ENCODE peak calls at places on chromosomes 13 and 19, in seven cellular contexts. One of them, this sample, is unnamed.

GRCh38 chr19:42250666-42251531 is 4.0 kb downstream of the ERF start:
- DNase-seq in astrocyte: no peak
- DNase-seq in mammary epithelial cell: no peak
- DNase-seq in neuronal stem cell: no peak
- DNase-seq in MM.1S: peak; percentile 4
- DNase-seq in fibroblast of lung: peak; percentile 60
- DNase-seq in neural progenitor cell: no peak
- DNase-seq in this sample: peak; percentile 81

GRCh38 chr19:12833747-12834417 is 497 bp downstream of the RTBDN start:
- DNase-seq in mammary epithelial cell: no peak
- DNase-seq in neuronal stem cell: no peak
- DNase-seq in neural progenitor cell: peak; percentile 81
- DNase-seq in astrocyte: no peak
- DNase-seq in MM.1S: peak; percentile 24
- DNase-seq in fibroblast of lung: no peak
- DNase-seq in this sample: no peak

GRCh38 chr13:30409911-30410704 is 12.2 kb upstream of the UBE2L5 start:
- DNase-seq in mammary epithelial cell: peak; percentile 46
- DNase-seq in neuronal stem cell: no peak
- DNase-seq in fibroblast of lung: peak; percentile 48
- DNase-seq in astrocyte: peak; percentile 80
- DNase-seq in MM.1S: no peak
- DNase-seq in neural progenitor cell: no peak
- DNase-seq in this sample: no peak

GRCh38 chr19:7751157-7751783 is 3.9 kb upstream of the CD209 start:
- DNase-seq in fibroblast of lung: no peak
- DNase-seq in mammary epithelial cell: peak; percentile 57
- DNase-seq in astrocyte: no peak
- DNase-seq in neural progenitor cell: no peak
- DNase-seq in neuronal stem cell: no peak
- DNase-seq in MM.1S: no peak
- DNase-seq in this sample: no peak

GRCh38 chr13:74009100-74009668 is 125.0 kb downstream of the KLF12 start:
- DNase-seq in MM.1S: no peak
- DNase-seq in mammary epithelial cell: no peak
- DNase-seq in neuronal stem cell: no peak
- DNase-seq in fibroblast of lung: no peak
- DNase-seq in astrocyte: no peak
- DNase-seq in neural progenitor cell: no peak
- DNase-seq in this sample: no peak

GRCh38 chr13:33676045-33676699 is 141.8 kb upstream of the RFC3 start:
- DNase-seq in MM.1S: no peak
- DNase-seq in fibroblast of lung: peak; percentile 6
- DNase-seq in neuronal stem cell: no peak
- DNase-seq in mammary epithelial cell: no peak
- DNase-seq in neural progenitor cell: no peak
- DNase-seq in astrocyte: no peak
- DNase-seq in this sample: no peak

GRCh38 chr19:33868076-33868735 is 71.5 kb downstream of the KCTD15 start:
- DNase-seq in fibroblast of lung: peak; percentile 6
- DNase-seq in astrocyte: no peak
- DNase-seq in mammary epithelial cell: no peak
- DNase-seq in neuronal stem cell: no peak
- DNase-seq in neural progenitor cell: no peak
- DNase-seq in MM.1S: no peak
- DNase-seq in this sample: no peak

GRCh38 chr19:4722671-4723464 is 774 bp downstream of the DPP9 start:
- DNase-seq in fibroblast of lung: peak; percentile 78
- DNase-seq in astrocyte: peak; percentile 58
- DNase-seq in mammary epithelial cell: peak; percentile 50
- DNase-seq in neural progenitor cell: peak; percentile 10
- DNase-seq in MM.1S: peak; percentile 50
- DNase-seq in neuronal stem cell: no peak
- DNase-seq in this sample: no peak

GRCh38 chr13:44300895-44301638 is 72.6 kb upstream of the SERP2 start:
- DNase-seq in astrocyte: peak; percentile 95
- DNase-seq in neural progenitor cell: no peak
- DNase-seq in mammary epithelial cell: peak; percentile 92
- DNase-seq in fibroblast of lung: peak; percentile 76
- DNase-seq in MM.1S: no peak
- DNase-seq in neuronal stem cell: no peak
- DNase-seq in this sample: no peak

GRCh38 chr19:45754323-45754722 is 14.7 kb downstream of the SIX5 start:
- DNase-seq in mammary epithelial cell: no peak
- DNase-seq in neuronal stem cell: no peak
- DNase-seq in MM.1S: no peak
- DNase-seq in fibroblast of lung: no peak
- DNase-seq in astrocyte: no peak
- DNase-seq in neural progenitor cell: no peak
- DNase-seq in this sample: no peak

GRCh38 chr13:29704648-29705047 is 109.2 kb upstream of the SLC7A1 start:
- DNase-seq in neural progenitor cell: no peak
- DNase-seq in mammary epithelial cell: no peak
- DNase-seq in astrocyte: no peak
- DNase-seq in neuronal stem cell: no peak
- DNase-seq in MM.1S: no peak
- DNase-seq in fibroblast of lung: no peak
- DNase-seq in this sample: no peak

GRCh38 chr19:38722947-38723605 is 21.2 kb downstream of the CAPN12 start:
- DNase-seq in MM.1S: no peak
- DNase-seq in astrocyte: no peak
- DNase-seq in fibroblast of lung: no peak
- DNase-seq in mammary epithelial cell: no peak
- DNase-seq in neuronal stem cell: no peak
- DNase-seq in neural progenitor cell: no peak
- DNase-seq in this sample: no peak

GRCh38 chr19:38721496-38721895 is 22.8 kb downstream of the CAPN12 start:
- DNase-seq in fibroblast of lung: no peak
- DNase-seq in mammary epithelial cell: no peak
- DNase-seq in astrocyte: no peak
- DNase-seq in neural progenitor cell: no peak
- DNase-seq in MM.1S: no peak
- DNase-seq in neuronal stem cell: no peak
- DNase-seq in this sample: no peak

GRCh38 chr19:38723606-38724379 is 20.5 kb downstream of the CAPN12 start:
- DNase-seq in fibroblast of lung: no peak
- DNase-seq in MM.1S: no peak
- DNase-seq in neuronal stem cell: no peak
- DNase-seq in neural progenitor cell: no peak
- DNase-seq in astrocyte: no peak
- DNase-seq in mammary epithelial cell: no peak
- DNase-seq in this sample: no peak

GRCh38 chr19:38720559-38721236 is 23.6 kb downstream of the CAPN12 start:
- DNase-seq in neuronal stem cell: no peak
- DNase-seq in astrocyte: no peak
- DNase-seq in neural progenitor cell: no peak
- DNase-seq in mammary epithelial cell: no peak
- DNase-seq in MM.1S: no peak
- DNase-seq in fibroblast of lung: no peak
- DNase-seq in this sample: no peak

GRCh38 chr19:38721977-38722773 is 22.1 kb downstream of the CAPN12 start:
- DNase-seq in neuronal stem cell: peak; percentile 46
- DNase-seq in astrocyte: no peak
- DNase-seq in fibroblast of lung: no peak
- DNase-seq in MM.1S: no peak
- DNase-seq in mammary epithelial cell: no peak
- DNase-seq in neural progenitor cell: peak; percentile 48
- DNase-seq in this sample: no peak
- H3K9ac ChIP-seq in neuronal stem cell: peak overlapping the region; percentile 73
- H3K9ac ChIP-seq in astrocyte: peak overlapping the region; percentile 35
- H3K9ac ChIP-seq in fibroblast of lung: no peak overlapping the region
- H3K9ac ChIP-seq in MM.1S: no peak overlapping the region
- H3K9ac ChIP-seq in mammary epithelial cell: no peak overlapping the region
- H3K9ac ChIP-seq in neural progenitor cell: no peak overlapping the region
- H3K9ac ChIP-seq in this sample: no peak overlapping the region

DNA sequence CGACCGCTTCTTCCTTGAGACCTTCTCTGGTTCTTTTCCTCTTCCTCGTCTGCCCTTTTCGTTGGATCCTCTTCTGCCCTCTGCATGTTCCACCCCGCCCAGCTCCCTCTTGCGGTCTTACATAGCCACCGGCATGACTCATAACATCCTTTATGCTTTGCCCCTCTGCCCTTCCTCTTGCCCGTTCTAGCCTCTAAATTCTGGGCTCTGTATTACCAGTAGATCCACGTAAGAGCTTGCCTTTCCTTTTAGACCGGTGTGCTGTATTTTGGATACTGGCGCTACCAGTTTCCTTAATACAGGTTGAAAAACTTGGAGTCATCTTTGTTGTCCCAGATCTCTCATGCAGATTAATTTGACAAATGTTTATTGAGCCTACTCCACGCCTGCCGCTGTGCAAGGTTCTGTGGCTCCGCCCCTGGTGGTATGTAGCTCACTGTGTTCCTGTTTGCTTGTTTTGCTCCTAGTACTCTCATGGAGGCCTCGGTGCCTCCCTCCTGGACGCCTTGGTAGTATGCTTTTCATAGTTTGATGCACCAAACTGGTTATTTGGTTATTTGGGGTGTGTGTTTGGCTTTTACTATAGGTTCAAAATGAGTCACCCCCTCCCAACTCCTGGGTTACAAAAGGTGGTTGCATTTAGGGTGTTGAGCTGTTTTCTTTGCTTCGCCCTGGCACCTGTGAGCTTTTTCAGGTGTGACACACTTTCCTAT is 1.7 kb downstream of the GTF3A start:
- DNase-seq in astrocyte: peak; percentile 77
- DNase-seq in fibroblast of lung: peak; percentile 75
- DNase-seq in neuronal stem cell: no peak
- DNase-seq in neural progenitor cell: peak; percentile 67
- DNase-seq in MM.1S: peak; percentile 52
- DNase-seq in mammary epithelial cell: peak; percentile 88
- DNase-seq in this sample: peak; percentile 87
- H3K9ac ChIP-seq in astrocyte: peak overlapping the region; percentile 84
- H3K9ac ChIP-seq in fibroblast of lung: no peak overlapping the region
- H3K9ac ChIP-seq in neuronal stem cell: peak overlapping the region; percentile 5
- H3K9ac ChIP-seq in neural progenitor cell: no peak overlapping the region
- H3K9ac ChIP-seq in MM.1S: peak overlapping the region; percentile 87
- H3K9ac ChIP-seq in mammary epithelial cell: peak overlapping the region; percentile 26
- H3K9ac ChIP-seq in this sample: peak overlapping the region; percentile 59

GRCh38 chr19:39399684-39400465 is 6.8 kb upstream of the ZFP36 start:
- DNase-seq in neuronal stem cell: no peak
- DNase-seq in MM.1S: no peak
- DNase-seq in mammary epithelial cell: no peak
- DNase-seq in fibroblast of lung: no peak
- DNase-seq in neural progenitor cell: no peak
- DNase-seq in astrocyte: no peak
- DNase-seq in this sample: no peak

GRCh38 chr19:39401549-39402416 is 4.9 kb upstream of the ZFP36 start:
- DNase-seq in neural progenitor cell: peak; percentile 13
- DNase-seq in astrocyte: peak; percentile 85
- DNase-seq in fibroblast of lung: peak; percentile 82
- DNase-seq in MM.1S: peak; percentile 80
- DNase-seq in mammary epithelial cell: peak; percentile 94
- DNase-seq in neuronal stem cell: no peak
- DNase-seq in this sample: peak; percentile 87

GRCh38 chr19:39403331-39404312 is 3.0 kb upstream of the ZFP36 start:
- DNase-seq in neural progenitor cell: peak; percentile 96
- DNase-seq in astrocyte: peak; percentile 95
- DNase-seq in mammary epithelial cell: peak; percentile 93
- DNase-seq in fibroblast of lung: peak; percentile 100
- DNase-seq in neuronal stem cell: peak; percentile 89
- DNase-seq in MM.1S: peak; percentile 89
- DNase-seq in this sample: peak; percentile 100

GRCh38 chr19:39402417-39403297 is 4.0 kb upstream of the ZFP36 start:
- DNase-seq in MM.1S: peak; percentile 91
- DNase-seq in mammary epithelial cell: peak; percentile 85
- DNase-seq in fibroblast of lung: peak; percentile 94
- DNase-seq in neural progenitor cell: peak; percentile 95
- DNase-seq in astrocyte: peak; percentile 74
- DNase-seq in neuronal stem cell: peak; percentile 83
- DNase-seq in this sample: peak; percentile 98

DNA sequence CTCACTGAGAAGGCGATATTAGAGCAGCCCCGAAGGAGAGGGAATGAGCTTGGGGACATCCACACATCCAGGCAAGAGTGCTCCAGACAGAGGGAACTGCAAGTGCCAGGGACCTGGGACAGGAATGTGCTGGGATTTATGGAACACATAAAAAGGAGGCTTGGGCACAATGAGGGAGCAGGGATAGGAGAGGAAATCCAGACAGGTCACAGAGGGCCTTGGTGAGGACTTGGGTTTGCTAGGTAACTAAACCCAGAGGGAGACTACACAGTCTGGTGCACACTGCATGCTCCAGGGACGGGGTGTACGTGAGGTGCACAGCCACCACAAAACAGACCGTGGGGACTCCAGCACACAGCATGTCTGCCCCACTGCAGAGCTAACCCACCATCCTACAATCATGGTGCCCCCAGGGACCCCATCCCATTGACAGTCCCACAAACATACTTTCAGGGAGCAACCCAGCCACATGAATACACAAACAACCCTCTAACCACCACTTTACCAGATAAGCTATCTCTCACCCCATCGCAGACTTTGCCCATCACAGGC is 5.6 kb upstream of the ZFP36 start:
- DNase-seq in fibroblast of lung: no peak
- DNase-seq in neural progenitor cell: no peak
- DNase-seq in astrocyte: no peak
- DNase-seq in MM.1S: no peak
- DNase-seq in neuronal stem cell: no peak
- DNase-seq in mammary epithelial cell: no peak
- DNase-seq in this sample: peak; percentile 77
- H3K9ac ChIP-seq in fibroblast of lung: peak overlapping the region; percentile 13
- H3K9ac ChIP-seq in neural progenitor cell: no peak overlapping the region
- H3K9ac ChIP-seq in astrocyte: peak overlapping the region; percentile 96
- H3K9ac ChIP-seq in MM.1S: peak overlapping the region; percentile 100
- H3K9ac ChIP-seq in neuronal stem cell: peak overlapping the region; percentile 9
- H3K9ac ChIP-seq in mammary epithelial cell: no peak overlapping the region
- H3K9ac ChIP-seq in this sample: peak overlapping the region; percentile 94

GRCh38 chr19:51029718-51030117 is 3.3 kb upstream of the KLK11 start:
- DNase-seq in mammary epithelial cell: no peak
- DNase-seq in neuronal stem cell: no peak
- DNase-seq in astrocyte: no peak
- DNase-seq in fibroblast of lung: no peak
- DNase-seq in neural progenitor cell: no peak
- DNase-seq in MM.1S: no peak
- DNase-seq in this sample: no peak

GRCh38 chr19:51030631-51031030 is 4.2 kb downstream of the KLK12 start:
- DNase-seq in neural progenitor cell: no peak
- DNase-seq in MM.1S: no peak
- DNase-seq in astrocyte: no peak
- DNase-seq in fibroblast of lung: no peak
- DNase-seq in mammary epithelial cell: no peak
- DNase-seq in neuronal stem cell: no peak
- DNase-seq in this sample: no peak

GRCh38 chr19:51031220-51031879 is 3.5 kb downstream of the KLK12 start:
- DNase-seq in MM.1S: no peak
- DNase-seq in astrocyte: no peak
- DNase-seq in fibroblast of lung: no peak
- DNase-seq in neuronal stem cell: no peak
- DNase-seq in mammary epithelial cell: no peak
- DNase-seq in neural progenitor cell: no peak
- DNase-seq in this sample: no peak

GRCh38 chr19:51034704-51035103 is at the start of gene KLK12:
- DNase-seq in fibroblast of lung: no peak
- DNase-seq in neuronal stem cell: no peak
- DNase-seq in mammary epithelial cell: no peak
- DNase-seq in astrocyte: no peak
- DNase-seq in MM.1S: no peak
- DNase-seq in neural progenitor cell: no peak
- DNase-seq in this sample: no peak

DNA sequence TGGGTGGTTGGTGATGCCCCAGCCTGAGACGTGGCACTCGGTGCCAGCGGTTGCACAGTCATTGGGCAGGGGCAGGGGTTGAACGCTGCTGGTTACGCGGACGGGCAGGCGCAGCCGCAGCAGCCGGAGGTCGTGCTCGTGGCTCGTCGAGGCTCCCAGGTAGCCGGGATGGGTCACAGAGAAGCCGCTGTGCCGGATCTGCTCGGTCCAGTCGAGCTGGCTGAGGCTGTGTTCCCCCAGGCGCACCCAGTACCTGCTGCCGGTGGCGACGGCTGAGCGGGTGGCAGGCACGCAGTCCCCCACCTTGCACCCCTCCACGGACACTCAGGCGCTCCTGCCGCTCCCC is 2.9 kb downstream of the KLK12 start:
- DNase-seq in neuronal stem cell: no peak
- DNase-seq in mammary epithelial cell: no peak
- DNase-seq in neural progenitor cell: no peak
- DNase-seq in astrocyte: no peak
- DNase-seq in MM.1S: no peak
- DNase-seq in fibroblast of lung: no peak
- DNase-seq in this sample: no peak
- H3K9ac ChIP-seq in neuronal stem cell: peak overlapping the region; percentile 4
- H3K9ac ChIP-seq in mammary epithelial cell: no peak overlapping the region
- H3K9ac ChIP-seq in neural progenitor cell: no peak overlapping the region
- H3K9ac ChIP-seq in astrocyte: no peak overlapping the region
- H3K9ac ChIP-seq in MM.1S: no peak overlapping the region
- H3K9ac ChIP-seq in fibroblast of lung: no peak overlapping the region
- H3K9ac ChIP-seq in this sample: no peak overlapping the region